ENCODE peak calls at places on chromosome 11, in ten cellular contexts. L, J, G, N, M, D, I, C, A and P are unnamed samples.

GRCh38 chr11:1202154-1202775 is 20.6 kb upstream of the MUC5B start:
- DNase-seq in L (peak), J (no peak), G (no peak), N (peak), M (peak), D (no peak), I (peak), C (peak), A (peak), P (peak)

GRCh38 chr11:47797633-47798032 is 30.5 kb upstream of the FNBP4 start:
- DNase-seq in L (no peak), J (no peak), G (no peak), N (no peak), M (no peak), D (no peak), I (no peak), C (no peak), A (no peak), P (no peak)

GRCh38 chr11:125689460-125689859 is 8.8 kb upstream of the ACRV1 start:
- DNase-seq in L (no peak), J (no peak), G (no peak), N (no peak), M (no peak), D (no peak), I (no peak), C (peak), A (no peak), P (no peak)

GRCh38 chr11:62005231-62005661 is 37.8 kb upstream of the FTH1 start:
- DNase-seq in L (no peak), J (no peak), G (no peak), N (no peak), M (no peak), D (no peak), I (no peak), C (peak), A (no peak), P (peak)

GRCh38 chr11:84452211-84452610 is 1166.0 kb upstream of the CCDC90B start:
- DNase-seq in L (no peak), J (no peak), G (no peak), N (no peak), M (no peak), D (no peak), I (no peak), C (no peak), A (no peak), P (no peak)

GRCh38 chr11:112163875-112164521 is at the start of gene IL18:
- DNase-seq in L (peak), J (peak), G (peak), N (peak), M (no peak), D (no peak), I (peak), C (peak), A (peak), P (no peak)

GRCh38 chr11:123033895-123034294 is 28.0 kb downstream of the HSPA8 start:
- DNase-seq in L (no peak), J (no peak), G (no peak), N (no peak), M (no peak), D (no peak), I (no peak), C (no peak), A (no peak), P (no peak)

GRCh38 chr11:112216591-112217105 is 9.6 kb upstream of the PTS start:
- DNase-seq in L (no peak), J (no peak), G (no peak), N (no peak), M (no peak), D (no peak), I (no peak), C (no peak), A (peak), P (no peak)

GRCh38 chr11:26626346-26626745 is 54.3 kb upstream of the MUC15 start:
- DNase-seq in L (no peak), J (no peak), G (no peak), N (peak), M (no peak), D (no peak), I (no peak), C (no peak), A (no peak), P (no peak)

GRCh38 chr11:67441082-67441683 is 2.1 kb downstream of the CORO1B start:
- DNase-seq in L (no peak), J (no peak), G (no peak), N (no peak), M (no peak), D (no peak), I (no peak), C (no peak), A (no peak), P (peak)

GRCh38 chr11:19597876-19598275 is 114.8 kb upstream of the NAV2 start:
- DNase-seq in L (no peak), J (no peak), G (peak), N (no peak), M (no peak), D (no peak), I (no peak), C (peak), A (no peak), P (no peak)

GRCh38 chr11:2142762-2143202 is 3.6 kb upstream of the IGF2 start:
- DNase-seq in L (no peak), J (no peak), G (peak), N (no peak), M (no peak), D (no peak), I (no peak), C (no peak), A (no peak), P (no peak)

GRCh38 chr11:97990162-97990920 is 1030.4 kb upstream of the CNTN5 start:
- DNase-seq in L (no peak), J (no peak), G (no peak), N (no peak), M (no peak), D (no peak), I (no peak), C (no peak), A (no peak), P (no peak)

GRCh38 chr11:47950396-47950795 is 30.0 kb upstream of the PTPRJ start:
- DNase-seq in L (no peak), J (no peak), G (no peak), N (no peak), M (no peak), D (no peak), I (no peak), C (no peak), A (no peak), P (no peak)

GRCh38 chr11:115657586-115657985 is 153.4 kb upstream of the CADM1 start:
- DNase-seq in L (no peak), J (no peak), G (no peak), N (no peak), M (no peak), D (no peak), I (no peak), C (no peak), A (no peak), P (no peak)

GRCh38 chr11:641806-642370 is 4.8 kb downstream of the DRD4 start:
- DNase-seq in L (no peak), J (no peak), G (no peak), N (no peak), M (no peak), D (no peak), I (no peak), C (no peak), A (no peak), P (no peak)

GRCh38 chr11:115598502-115598901 is 94.3 kb upstream of the CADM1 start:
- DNase-seq in L (no peak), J (no peak), G (no peak), N (no peak), M (no peak), D (no peak), I (no peak), C (no peak), A (no peak), P (no peak)

GRCh38 chr11:115544422-115544821 is 40.2 kb upstream of the CADM1 start:
- DNase-seq in L (no peak), J (no peak), G (no peak), N (no peak), M (no peak), D (no peak), I (no peak), C (no peak), A (no peak), P (no peak)

GRCh38 chr11:19659529-19659928 is 53.1 kb upstream of the NAV2 start:
- DNase-seq in L (no peak), J (no peak), G (no peak), N (no peak), M (no peak), D (no peak), I (no peak), C (no peak), A (no peak), P (no peak)

GRCh38 chr11:77487790-77488189 is 13.9 kb upstream of the PAK1 start:
- DNase-seq in L (no peak), J (no peak), G (no peak), N (no peak), M (no peak), D (no peak), I (no peak), C (no peak), A (no peak), P (no peak)

GRCh38 chr11:101487775-101488174 is 96.0 kb downstream of the TRPC6 start:
- DNase-seq in L (no peak), J (no peak), G (no peak), N (no peak), M (no peak), D (no peak), I (no peak), C (no peak), A (no peak), P (no peak)

GRCh38 chr11:2825886-2826678 is 59.5 kb downstream of the CDKN1C start:
- DNase-seq in L (no peak), J (no peak), G (peak), N (no peak), M (peak), D (peak), I (peak), C (peak), A (peak), P (peak)

GRCh38 chr11:112321521-112322172 is 61.0 kb upstream of the PLET1 start:
- DNase-seq in L (peak), J (peak), G (no peak), N (peak), M (no peak), D (peak), I (peak), C (peak), A (peak), P (peak)

GRCh38 chr11:2091786-2092463 is 47.3 kb downstream of the IGF2 start:
- DNase-seq in L (peak), J (no peak), G (no peak), N (no peak), M (no peak), D (no peak), I (peak), C (peak), A (peak), P (no peak)

GRCh38 chr11:126655807-126656128 is 300.3 kb downstream of the ST3GAL4 start:
- DNase-seq in L (no peak), J (no peak), G (no peak), N (peak), M (no peak), D (peak), I (no peak), C (no peak), A (no peak), P (no peak)

GRCh38 chr11:46521947-46522681 is 71.7 kb downstream of the AMBRA1 start:
- DNase-seq in L (no peak), J (no peak), G (no peak), N (peak), M (no peak), D (no peak), I (no peak), C (no peak), A (no peak), P (no peak)

GRCh38 chr11:66881436-66881835 is 24.6 kb downstream of the LRFN4 start:
- DNase-seq in L (no peak), J (no peak), G (no peak), N (no peak), M (no peak), D (no peak), I (no peak), C (no peak), A (no peak), P (peak)

GRCh38 chr11:44424841-44425240 is 114.9 kb upstream of the ALX4 start:
- DNase-seq in L (no peak), J (no peak), G (no peak), N (no peak), M (no peak), D (no peak), I (no peak), C (no peak), A (no peak), P (no peak)
- TF ChIP-seq POLR2A in L (no peak), J (no peak), G (no peak), N (no peak), M (no peak), D (no peak), I (no peak), C (no peak), A (no peak), P (no peak)

DNA sequence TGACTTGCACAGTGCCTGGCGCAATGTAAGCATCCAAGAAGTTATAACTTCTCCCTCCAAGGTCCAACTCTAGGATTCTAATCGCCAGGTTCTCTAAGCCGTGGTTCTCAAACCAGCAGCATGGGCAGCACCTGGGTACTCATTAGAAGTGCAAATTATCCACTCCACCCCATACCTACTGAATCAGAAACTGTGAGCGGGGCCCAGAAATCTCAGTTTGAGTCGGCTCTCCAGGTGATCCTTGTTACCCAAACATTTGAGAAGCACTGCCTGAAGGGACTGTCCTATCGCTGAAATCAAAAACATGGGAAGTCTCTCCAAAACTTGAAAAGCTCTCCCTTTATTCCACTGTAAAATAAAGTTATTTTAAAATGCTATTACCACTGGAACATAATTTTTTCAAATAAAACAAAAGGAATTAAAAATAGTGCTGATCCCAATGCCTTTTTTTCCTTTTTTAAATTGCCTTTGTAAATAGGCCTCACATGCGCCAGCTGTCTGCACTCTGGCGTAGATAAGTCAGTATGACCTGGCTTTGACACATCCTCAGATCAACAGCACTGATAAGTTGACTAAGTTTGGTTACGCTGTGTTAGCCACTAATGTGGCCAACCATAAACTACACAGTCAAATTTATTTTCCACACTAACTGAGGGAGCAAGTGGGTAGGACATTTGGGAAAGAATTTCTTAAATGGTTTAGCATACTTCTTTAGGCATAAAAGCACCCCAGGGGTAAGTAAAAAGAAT is 8.4 kb upstream of the CTR9 start:
- DNase-seq in L (no peak), J (no peak), G (no peak), N (no peak), M (peak), D (no peak), I (no peak), C (no peak), A (no peak), P (no peak)
- TF ChIP-seq POLR2A in L (no peak), J (no peak), G (no peak), N (no peak), M (no peak), D (no peak), I (no peak), C (no peak), A (no peak), P (no peak)

GRCh38 chr11:118909619-118910308 is 16.0 kb downstream of the BCL9L start:
- DNase-seq in L (no peak), J (no peak), G (no peak), N (no peak), M (no peak), D (no peak), I (no peak), C (no peak), A (no peak), P (no peak)

GRCh38 chr11:118911113-118911879 is 14.4 kb downstream of the BCL9L start:
- DNase-seq in L (no peak), J (no peak), G (no peak), N (peak), M (peak), D (no peak), I (peak), C (no peak), A (no peak), P (no peak)

GRCh38 chr11:118911880-118912741 is 13.6 kb downstream of the BCL9L start:
- DNase-seq in L (no peak), J (peak), G (no peak), N (peak), M (peak), D (peak), I (peak), C (peak), A (no peak), P (peak)

GRCh38 chr11:118908931-118909618 is 16.7 kb downstream of the BCL9L start:
- DNase-seq in L (peak), J (no peak), G (no peak), N (peak), M (peak), D (peak), I (peak), C (peak), A (no peak), P (peak)

DNA sequence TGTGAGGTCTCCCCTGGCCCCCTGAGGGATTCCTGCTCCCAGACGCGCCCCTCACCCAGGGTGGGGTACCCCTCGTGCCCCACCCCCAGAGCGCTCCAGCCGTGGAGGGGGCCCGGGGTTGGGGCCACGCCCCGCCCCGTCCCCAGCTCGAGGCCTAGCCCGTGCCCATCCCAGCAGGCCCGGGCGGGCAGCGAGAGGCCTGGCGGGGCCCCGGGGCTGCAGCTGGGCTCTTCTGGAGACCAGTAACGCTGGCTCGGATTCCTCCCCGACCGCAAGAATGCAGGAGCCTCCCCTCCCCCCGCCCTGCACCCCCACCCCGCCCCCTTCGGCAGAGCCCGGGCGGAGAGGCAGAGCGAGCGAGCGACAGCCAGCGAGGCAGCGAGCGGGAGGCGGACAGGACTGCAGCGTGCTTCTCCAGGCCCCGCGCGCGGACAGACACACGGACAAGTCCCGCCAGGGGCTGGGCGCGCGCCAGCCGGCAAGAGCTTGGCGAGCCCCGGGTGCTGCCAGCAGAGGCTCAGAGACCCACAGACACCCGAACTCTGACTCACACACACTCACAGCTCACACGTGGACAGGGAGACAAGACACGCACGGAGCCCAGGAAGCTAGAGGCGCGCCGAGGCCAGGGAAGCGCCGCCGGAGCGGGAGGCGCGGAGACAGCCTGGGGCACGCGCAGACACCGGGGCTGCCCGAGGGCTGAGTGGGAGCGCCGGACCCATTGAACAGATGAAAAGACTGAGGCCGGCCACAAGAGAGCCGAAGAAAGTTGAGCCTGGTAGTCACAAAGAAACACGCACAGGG is 15.2 kb downstream of the BCL9L start:
- DNase-seq in L (peak), J (no peak), G (no peak), N (peak), M (peak), D (peak), I (peak), C (peak), A (no peak), P (peak)
- TF ChIP-seq POLR2A in L (no peak), J (no peak), G (peak), N (peak), M (peak), D (peak), I (no peak), C (no peak), A (no peak), P (peak)

GRCh38 chr11:64220271-64220670 is 5.7 kb downstream of the TRPT1 start:
- DNase-seq in L (no peak), J (no peak), G (no peak), N (no peak), M (no peak), D (no peak), I (no peak), C (no peak), A (peak), P (no peak)

GRCh38 chr11:64222651-64223000 is 3.4 kb downstream of the TRPT1 start:
- DNase-seq in L (no peak), J (no peak), G (no peak), N (no peak), M (no peak), D (no peak), I (no peak), C (no peak), A (no peak), P (no peak)

GRCh38 chr11:64219755-64220154 is 6.2 kb downstream of the TRPT1 start:
- DNase-seq in L (no peak), J (no peak), G (no peak), N (no peak), M (peak), D (no peak), I (no peak), C (no peak), A (peak), P (no peak)

GRCh38 chr11:64219354-64219684 is 6.7 kb downstream of the TRPT1 start:
- DNase-seq in L (no peak), J (no peak), G (no peak), N (no peak), M (peak), D (no peak), I (no peak), C (no peak), A (peak), P (peak)

GRCh38 chr11:64220798-64221197 is 5.2 kb downstream of the TRPT1 start:
- DNase-seq in L (no peak), J (no peak), G (no peak), N (no peak), M (peak), D (no peak), I (no peak), C (no peak), A (peak), P (peak)
- TF ChIP-seq POLR2A in L (no peak), J (no peak), G (no peak), N (no peak), M (no peak), D (no peak), I (no peak), C (no peak), A (no peak), P (no peak)

GRCh38 chr11:69771466-69771865 is 3.7 kb downstream of the FGF4 start:
- DNase-seq in L (no peak), J (no peak), G (no peak), N (no peak), M (no peak), D (no peak), I (no peak), C (no peak), A (no peak), P (no peak)
- TF ChIP-seq POLR2A in L (no peak), J (no peak), G (no peak), N (no peak), M (no peak), D (no peak), I (no peak), C (no peak), A (no peak), P (no peak)

GRCh38 chr11:65580031-65580692 is 4.3 kb downstream of the EHBP1L1 start:
- DNase-seq in L (no peak), J (no peak), G (no peak), N (no peak), M (no peak), D (no peak), I (no peak), C (no peak), A (no peak), P (no peak)
- TF ChIP-seq POLR2A in L (no peak), J (no peak), G (no peak), N (no peak), M (no peak), D (no peak), I (no peak), C (no peak), A (no peak), P (no peak)

GRCh38 chr11:6926208-6927029 is at the start of gene ZNF215:
- DNase-seq in L (peak), J (peak), G (peak), N (peak), M (peak), D (peak), I (peak), C (peak), A (peak), P (peak)
- TF ChIP-seq POLR2A in L (no peak), J (peak), G (no peak), N (no peak), M (no peak), D (no peak), I (no peak), C (no peak), A (no peak), P (no peak)